ENCODE peak calls at places on chromosomes 3 and 15, in nine cellular contexts. One of them, this sample, is unnamed.

GRCh38 chr15:32802296-32802936 is 84.6 kb downstream of the GREM1 start:
- DNase-seq in cardiac muscle cell: no peak
- DNase-seq in HCT116: no peak
- DNase-seq in dermis microvascular lymphatic vessel endothelial cell: no peak
- DNase-seq in fibroblast of lung: peak
- DNase-seq in neural progenitor cell: no peak
- DNase-seq in iris pigment epithelial cell: peak
- DNase-seq in mucosa of gallbladder: no peak
- DNase-seq in activated T-cell treated with anti-CD3 and anti-CD28 coated beads for 1 hour: no peak
- DNase-seq in this sample: no peak

GRCh38 chr15:49044002-49044401 is 2.2 kb downstream of the SECISBP2L start:
- DNase-seq in cardiac muscle cell: no peak
- DNase-seq in HCT116: no peak
- DNase-seq in dermis microvascular lymphatic vessel endothelial cell: no peak
- DNase-seq in fibroblast of lung: no peak
- DNase-seq in neural progenitor cell: no peak
- DNase-seq in iris pigment epithelial cell: no peak
- DNase-seq in mucosa of gallbladder: no peak
- DNase-seq in activated T-cell treated with anti-CD3 and anti-CD28 coated beads for 1 hour: no peak
- DNase-seq in this sample: no peak

GRCh38 chr3:68876112-68876713 is 56.1 kb downstream of the TAFA4 start:
- DNase-seq in cardiac muscle cell: peak
- DNase-seq in HCT116: peak
- DNase-seq in dermis microvascular lymphatic vessel endothelial cell: peak
- DNase-seq in fibroblast of lung: peak
- DNase-seq in neural progenitor cell: peak
- DNase-seq in iris pigment epithelial cell: peak
- DNase-seq in mucosa of gallbladder: peak
- DNase-seq in activated T-cell treated with anti-CD3 and anti-CD28 coated beads for 1 hour: no peak
- DNase-seq in this sample: peak

GRCh38 chr3:107753988-107754387 is 231.2 kb downstream of the BBX start:
- DNase-seq in cardiac muscle cell: no peak
- DNase-seq in HCT116: no peak
- DNase-seq in dermis microvascular lymphatic vessel endothelial cell: no peak
- DNase-seq in fibroblast of lung: peak
- DNase-seq in neural progenitor cell: no peak
- DNase-seq in iris pigment epithelial cell: no peak
- DNase-seq in mucosa of gallbladder: no peak
- DNase-seq in activated T-cell treated with anti-CD3 and anti-CD28 coated beads for 1 hour: no peak
- DNase-seq in this sample: no peak

GRCh38 chr3:177899275-177900067 is 636.8 kb upstream of the KCNMB2 start:
- DNase-seq in cardiac muscle cell: no peak
- DNase-seq in HCT116: no peak
- DNase-seq in dermis microvascular lymphatic vessel endothelial cell: no peak
- DNase-seq in fibroblast of lung: no peak
- DNase-seq in neural progenitor cell: peak
- DNase-seq in iris pigment epithelial cell: no peak
- DNase-seq in mucosa of gallbladder: no peak
- DNase-seq in activated T-cell treated with anti-CD3 and anti-CD28 coated beads for 1 hour: no peak
- DNase-seq in this sample: no peak

GRCh38 chr15:65569728-65570127 is 39.5 kb downstream of the HACD3 start:
- DNase-seq in cardiac muscle cell: no peak
- DNase-seq in HCT116: no peak
- DNase-seq in dermis microvascular lymphatic vessel endothelial cell: no peak
- DNase-seq in fibroblast of lung: no peak
- DNase-seq in neural progenitor cell: no peak
- DNase-seq in iris pigment epithelial cell: no peak
- DNase-seq in mucosa of gallbladder: no peak
- DNase-seq in activated T-cell treated with anti-CD3 and anti-CD28 coated beads for 1 hour: no peak
- DNase-seq in this sample: no peak

GRCh38 chr3:126127904-126128303 is 44.0 kb upstream of the SLC41A3 start:
- DNase-seq in cardiac muscle cell: no peak
- DNase-seq in HCT116: no peak
- DNase-seq in dermis microvascular lymphatic vessel endothelial cell: no peak
- DNase-seq in fibroblast of lung: no peak
- DNase-seq in neural progenitor cell: no peak
- DNase-seq in iris pigment epithelial cell: no peak
- DNase-seq in mucosa of gallbladder: no peak
- DNase-seq in activated T-cell treated with anti-CD3 and anti-CD28 coated beads for 1 hour: no peak
- DNase-seq in this sample: no peak

GRCh38 chr3:13349823-13350222 is 70.3 kb downstream of the NUP210 start:
- DNase-seq in cardiac muscle cell: peak
- DNase-seq in HCT116: no peak
- DNase-seq in dermis microvascular lymphatic vessel endothelial cell: no peak
- DNase-seq in fibroblast of lung: no peak
- DNase-seq in neural progenitor cell: peak
- DNase-seq in iris pigment epithelial cell: no peak
- DNase-seq in mucosa of gallbladder: no peak
- DNase-seq in activated T-cell treated with anti-CD3 and anti-CD28 coated beads for 1 hour: no peak
- DNase-seq in this sample: no peak

GRCh38 chr3:110958476-110959147 is 113.0 kb upstream of the NECTIN3 start:
- DNase-seq in cardiac muscle cell: no peak
- DNase-seq in HCT116: no peak
- DNase-seq in dermis microvascular lymphatic vessel endothelial cell: no peak
- DNase-seq in fibroblast of lung: no peak
- DNase-seq in neural progenitor cell: no peak
- DNase-seq in iris pigment epithelial cell: no peak
- DNase-seq in mucosa of gallbladder: no peak
- DNase-seq in activated T-cell treated with anti-CD3 and anti-CD28 coated beads for 1 hour: no peak
- DNase-seq in this sample: no peak

GRCh38 chr3:102176393-102176792 is 258.4 kb upstream of the ZPLD1 start:
- DNase-seq in cardiac muscle cell: no peak
- DNase-seq in HCT116: no peak
- DNase-seq in dermis microvascular lymphatic vessel endothelial cell: no peak
- DNase-seq in fibroblast of lung: no peak
- DNase-seq in neural progenitor cell: no peak
- DNase-seq in iris pigment epithelial cell: no peak
- DNase-seq in mucosa of gallbladder: no peak
- DNase-seq in activated T-cell treated with anti-CD3 and anti-CD28 coated beads for 1 hour: no peak
- DNase-seq in this sample: no peak

GRCh38 chr15:84805221-84805620 is 11.9 kb upstream of the ALPK3 start:
- DNase-seq in cardiac muscle cell: no peak
- DNase-seq in HCT116: no peak
- DNase-seq in dermis microvascular lymphatic vessel endothelial cell: no peak
- DNase-seq in fibroblast of lung: no peak
- DNase-seq in neural progenitor cell: no peak
- DNase-seq in iris pigment epithelial cell: no peak
- DNase-seq in mucosa of gallbladder: no peak
- DNase-seq in activated T-cell treated with anti-CD3 and anti-CD28 coated beads for 1 hour: no peak
- DNase-seq in this sample: no peak

GRCh38 chr3:143450656-143451055 is 331.1 kb downstream of the CHST2 start:
- DNase-seq in cardiac muscle cell: no peak
- DNase-seq in HCT116: no peak
- DNase-seq in dermis microvascular lymphatic vessel endothelial cell: no peak
- DNase-seq in fibroblast of lung: no peak
- DNase-seq in neural progenitor cell: peak
- DNase-seq in iris pigment epithelial cell: no peak
- DNase-seq in mucosa of gallbladder: no peak
- DNase-seq in activated T-cell treated with anti-CD3 and anti-CD28 coated beads for 1 hour: no peak
- DNase-seq in this sample: no peak

GRCh38 chr3:1960506-1960905 is 138.2 kb upstream of the CNTN4 start:
- DNase-seq in cardiac muscle cell: no peak
- DNase-seq in HCT116: no peak
- DNase-seq in dermis microvascular lymphatic vessel endothelial cell: no peak
- DNase-seq in fibroblast of lung: no peak
- DNase-seq in neural progenitor cell: no peak
- DNase-seq in iris pigment epithelial cell: no peak
- DNase-seq in mucosa of gallbladder: no peak
- DNase-seq in activated T-cell treated with anti-CD3 and anti-CD28 coated beads for 1 hour: no peak
- DNase-seq in this sample: no peak

GRCh38 chr3:124266517-124266916 is 274.6 kb upstream of the ROPN1 start:
- DNase-seq in cardiac muscle cell: peak
- DNase-seq in HCT116: no peak
- DNase-seq in dermis microvascular lymphatic vessel endothelial cell: peak
- DNase-seq in fibroblast of lung: no peak
- DNase-seq in neural progenitor cell: peak
- DNase-seq in iris pigment epithelial cell: no peak
- DNase-seq in mucosa of gallbladder: no peak
- DNase-seq in activated T-cell treated with anti-CD3 and anti-CD28 coated beads for 1 hour: no peak
- DNase-seq in this sample: no peak

GRCh38 chr3:78887029-78887428 is 880.8 kb downstream of the ROBO1 start:
- DNase-seq in cardiac muscle cell: no peak
- DNase-seq in HCT116: no peak
- DNase-seq in dermis microvascular lymphatic vessel endothelial cell: no peak
- DNase-seq in fibroblast of lung: peak
- DNase-seq in neural progenitor cell: no peak
- DNase-seq in iris pigment epithelial cell: peak
- DNase-seq in mucosa of gallbladder: no peak
- DNase-seq in activated T-cell treated with anti-CD3 and anti-CD28 coated beads for 1 hour: no peak
- DNase-seq in this sample: no peak

GRCh38 chr3:167901087-167901486 is 165.6 kb downstream of the SERPINI1 start:
- DNase-seq in cardiac muscle cell: no peak
- DNase-seq in HCT116: no peak
- DNase-seq in dermis microvascular lymphatic vessel endothelial cell: no peak
- DNase-seq in fibroblast of lung: no peak
- DNase-seq in neural progenitor cell: no peak
- DNase-seq in iris pigment epithelial cell: no peak
- DNase-seq in mucosa of gallbladder: no peak
- DNase-seq in activated T-cell treated with anti-CD3 and anti-CD28 coated beads for 1 hour: no peak
- DNase-seq in this sample: no peak

GRCh38 chr3:138938056-138938876 is 8.7 kb downstream of the FOXL2 start:
- DNase-seq in cardiac muscle cell: no peak
- DNase-seq in HCT116: no peak
- DNase-seq in dermis microvascular lymphatic vessel endothelial cell: no peak
- DNase-seq in fibroblast of lung: no peak
- DNase-seq in neural progenitor cell: peak
- DNase-seq in iris pigment epithelial cell: no peak
- DNase-seq in mucosa of gallbladder: no peak
- DNase-seq in activated T-cell treated with anti-CD3 and anti-CD28 coated beads for 1 hour: no peak
- DNase-seq in this sample: no peak

GRCh38 chr3:172040078-172040975 is 949 bp downstream of the FNDC3B start:
- DNase-seq in cardiac muscle cell: peak
- DNase-seq in HCT116: peak
- DNase-seq in dermis microvascular lymphatic vessel endothelial cell: peak
- DNase-seq in fibroblast of lung: peak
- DNase-seq in neural progenitor cell: peak
- DNase-seq in iris pigment epithelial cell: peak
- DNase-seq in mucosa of gallbladder: peak
- DNase-seq in activated T-cell treated with anti-CD3 and anti-CD28 coated beads for 1 hour: peak
- DNase-seq in this sample: peak

GRCh38 chr3:27456554-27456953 is 27.6 kb downstream of the SLC4A7 start:
- DNase-seq in cardiac muscle cell: no peak
- DNase-seq in HCT116: no peak
- DNase-seq in dermis microvascular lymphatic vessel endothelial cell: no peak
- DNase-seq in fibroblast of lung: peak
- DNase-seq in neural progenitor cell: no peak
- DNase-seq in iris pigment epithelial cell: peak
- DNase-seq in mucosa of gallbladder: no peak
- DNase-seq in activated T-cell treated with anti-CD3 and anti-CD28 coated beads for 1 hour: no peak
- DNase-seq in this sample: no peak

GRCh38 chr3:16242177-16242576 is 22.6 kb downstream of the DPH3 start:
- DNase-seq in cardiac muscle cell: no peak
- DNase-seq in HCT116: no peak
- DNase-seq in dermis microvascular lymphatic vessel endothelial cell: no peak
- DNase-seq in fibroblast of lung: no peak
- DNase-seq in neural progenitor cell: no peak
- DNase-seq in iris pigment epithelial cell: no peak
- DNase-seq in mucosa of gallbladder: no peak
- DNase-seq in activated T-cell treated with anti-CD3 and anti-CD28 coated beads for 1 hour: no peak
- DNase-seq in this sample: no peak

GRCh38 chr3:52226229-52226817 is 878 bp upstream of the TLR9 start:
- DNase-seq in cardiac muscle cell: no peak
- DNase-seq in HCT116: no peak
- DNase-seq in dermis microvascular lymphatic vessel endothelial cell: no peak
- DNase-seq in fibroblast of lung: no peak
- DNase-seq in neural progenitor cell: no peak
- DNase-seq in iris pigment epithelial cell: no peak
- DNase-seq in mucosa of gallbladder: no peak
- DNase-seq in activated T-cell treated with anti-CD3 and anti-CD28 coated beads for 1 hour: no peak
- DNase-seq in this sample: no peak

GRCh38 chr3:28915711-28916481 is 365.0 kb upstream of the RBMS3 start:
- DNase-seq in cardiac muscle cell: peak
- DNase-seq in HCT116: peak
- DNase-seq in dermis microvascular lymphatic vessel endothelial cell: peak
- DNase-seq in fibroblast of lung: peak
- DNase-seq in neural progenitor cell: peak
- DNase-seq in iris pigment epithelial cell: peak
- DNase-seq in mucosa of gallbladder: peak
- DNase-seq in activated T-cell treated with anti-CD3 and anti-CD28 coated beads for 1 hour: no peak
- DNase-seq in this sample: peak

GRCh38 chr3:41199866-41200668 is 762 bp downstream of the CTNNB1 start:
- DNase-seq in cardiac muscle cell: no peak
- DNase-seq in HCT116: no peak
- DNase-seq in dermis microvascular lymphatic vessel endothelial cell: peak
- DNase-seq in fibroblast of lung: peak
- DNase-seq in neural progenitor cell: peak
- DNase-seq in iris pigment epithelial cell: peak
- DNase-seq in mucosa of gallbladder: peak
- DNase-seq in activated T-cell treated with anti-CD3 and anti-CD28 coated beads for 1 hour: peak
- DNase-seq in this sample: no peak